ENCODE peak calls at places on chromosomes 7 and 10, in four cellular contexts. K, L, W and T are unnamed samples.

GRCh38 chr10:47048533-47048905 is 137.3 kb downstream of the PTPN20 start:
- DNase-seq in W (no peak), L (no peak), K (peak; percentile 56), T (no peak)

GRCh38 chr10:86440874-86441838 is 74.6 kb upstream of the GRID1 start:
- DNase-seq in L (no peak), K (no peak), W (no peak), T (peak; percentile 24)

GRCh38 chr10:60663850-60664249 is 114.4 kb upstream of the CDK1 start:
- DNase-seq in W (no peak), K (no peak), L (no peak), T (no peak)

GRCh38 chr10:130810856-130811255 is 500.7 kb downstream of the TCERG1L start:
- DNase-seq in L (no peak), W (no peak), K (no peak), T (no peak)

GRCh38 chr7:117780832-117781231 is 92.4 kb downstream of the CTTNBP2 start:
- DNase-seq in L (no peak), K (no peak), W (no peak), T (no peak)

GRCh38 chr10:84845628-84846261 is 517.4 kb downstream of the CCSER2 start:
- DNase-seq in W (no peak), L (no peak), K (no peak), T (no peak)

GRCh38 chr10:132606536-132607316 is 69.1 kb downstream of the INPP5A start:
- DNase-seq in W (peak; percentile 69), L (no peak), K (peak; percentile 83), T (no peak)

GRCh38 chr10:131427253-131427652 is 115.7 kb upstream of the TCERG1L start:
- DNase-seq in L (no peak), W (no peak), K (no peak), T (no peak)

GRCh38 chr10:19730071-19730470 is 86.2 kb upstream of the PLXDC2 start:
- DNase-seq in K (no peak), L (no peak), W (no peak), T (no peak)

GRCh38 chr7:64775289-64775688 is 18.9 kb upstream of the ZNF138 start:
- DNase-seq in W (no peak), L (no peak), K (no peak), T (no peak)

GRCh38 chr7:130721486-130722277 is 12.3 kb downstream of the KLF14 start:
- DNase-seq in K (peak; percentile 73), L (no peak), W (peak; percentile 70), T (no peak)

GRCh38 chr10:129758591-129759021 is 205.5 kb downstream of the EBF3 start:
- DNase-seq in L (no peak), W (no peak), K (peak; percentile 27), T (no peak)

GRCh38 chr7:97081901-97082300 is 35.6 kb upstream of the SDHAF3 start:
- DNase-seq in L (no peak), K (no peak), W (no peak), T (no peak)